ENCODE peak calls at places on chromosomes 13 and 19, in ten cellular contexts. D is foreskin keratinocyte; Z is anterior cingulate cortex; K is IMR-90; R is RPMI8226; Q is activated T-cell treated with anti-CD3 and anti-CD28 coated beads for 48 hours; S is NCI-H2171 treated with DMSO at 0.1 percent for 48 hours; A is stimulated activated CD4-positive, alpha-beta T cell treated with anti-CD3 and anti-CD28 coated beads, Interleukin-2, amount 100 ng/mL, for 24 hours; U is choroid plexus epithelial cell; L is putamen. O is an unnamed sample.

GRCh38 chr13:36914648-36915047 is 5.4 kb downstream of the SMAD9 start:
- DNase-seq in K (no peak), D (no peak), R (no peak), S (no peak), A (no peak), L (no peak), U (no peak), Q (no peak), Z (no peak), O (no peak)

GRCh38 chr19:40512473-40513344 is 45.9 kb downstream of the SPTBN4 start:
- DNase-seq in Z (no peak), Q (no peak), K (peak), D (no peak), R (no peak), A (no peak), U (peak), S (peak), L (no peak), O (no peak)

GRCh38 chr19:6501740-6502648 is at the start of gene TUBB4A:
- DNase-seq in A (peak), U (no peak), S (peak), R (peak), K (no peak), Q (peak), L (peak), D (no peak), Z (peak), O (peak)

GRCh38 chr13:99962242-99962641 is 9.3 kb downstream of the ZIC5 start:
- DNase-seq in S (no peak), A (no peak), U (no peak), L (no peak), R (no peak), Q (no peak), Z (no peak), K (no peak), D (no peak), O (no peak)

GRCh38 chr19:40613669-40614594 is 12.8 kb downstream of the LTBP4 start:
- DNase-seq in D (peak), U (peak), Z (no peak), Q (peak), S (peak), K (peak), A (peak), L (no peak), R (peak), O (peak)

GRCh38 chr13:109782066-109782822 is 4.1 kb downstream of the IRS2 start:
- DNase-seq in K (no peak), R (no peak), Q (no peak), Z (no peak), A (no peak), S (no peak), U (no peak), D (no peak), L (no peak), O (no peak)

GRCh38 chr19:41701401-41702075 is 6.9 kb upstream of the CEACAM5 start:
- DNase-seq in K (no peak), A (peak), Q (no peak), U (no peak), Z (no peak), L (no peak), S (no peak), D (no peak), R (peak), O (no peak)

GRCh38 chr19:17576758-17577532 is 21.5 kb downstream of the COLGALT1 start:
- DNase-seq in R (no peak), Z (no peak), K (no peak), A (no peak), S (no peak), Q (peak), L (no peak), D (no peak), U (no peak), O (peak)

GRCh38 chr19:35045667-35046300 is 4.3 kb downstream of the HPN start:
- DNase-seq in K (peak), L (peak), U (peak), A (peak), D (no peak), S (no peak), Z (no peak), R (peak), Q (no peak), O (peak)

GRCh38 chr13:39910833-39911232 is 255.4 kb downstream of the COG6 start:
- DNase-seq in S (no peak), K (no peak), L (no peak), Q (no peak), R (no peak), D (no peak), U (peak), A (no peak), Z (no peak), O (no peak)

GRCh38 chr13:37656247-37656940 is 57.8 kb upstream of the POSTN start:
- DNase-seq in R (no peak), A (no peak), K (peak), S (no peak), Z (no peak), Q (no peak), D (peak), L (no peak), U (peak), O (no peak)

GRCh38 chr19:3494559-3494958 is 5.9 kb downstream of the DOHH start:
- DNase-seq in D (no peak), S (no peak), R (no peak), A (peak), U (no peak), Z (no peak), K (no peak), Q (peak), L (peak), O (no peak)

GRCh38 chr19:8025321-8025720 is 19.9 kb upstream of the ELAVL1 start:
- DNase-seq in U (no peak), K (no peak), D (no peak), Z (no peak), L (no peak), A (no peak), Q (no peak), S (no peak), R (no peak), O (no peak)

GRCh38 chr13:32682740-32683139 is 96.5 kb downstream of the PDS5B start:
- DNase-seq in Z (no peak), D (no peak), Q (no peak), L (no peak), R (no peak), S (no peak), A (no peak), U (no peak), K (no peak), O (no peak)

O was measured in germinal center.